ENCODE peak calls at places on chromosome 1, in four cellular contexts. E, Q, U and T are unnamed samples.

GRCh38 chr1:2575801-2576663 is 10.5 kb upstream of the PRXL2B start:
- DNase-seq in E (peak; percentile 96), Q (no peak), U (no peak), T (no peak)

GRCh38 chr1:159929155-159930051 is 4.1 kb upstream of the TAGLN2 start:
- DNase-seq in E (no peak), Q (no peak), U (no peak), T (no peak)

GRCh38 chr1:87194271-87194774 is 134.4 kb upstream of the LMO4 start:
- DNase-seq in E (no peak), Q (no peak), U (no peak), T (no peak)

GRCh38 chr1:163320891-163321290 is 863 bp upstream of the NUF2 start:
- DNase-seq in E (no peak), Q (no peak), U (peak; percentile 8), T (no peak)

GRCh38 chr1:23865543-23865930 is 2.6 kb downstream of the FUCA1 start:
- DNase-seq in E (peak; percentile 36), Q (no peak), U (peak; percentile 52), T (no peak)

GRCh38 chr1:69139007-69139406 is 428.7 kb upstream of the LRRC7 start:
- DNase-seq in E (no peak), Q (no peak), U (no peak), T (no peak)

GRCh38 chr1:241821363-241821762 is 26.6 kb upstream of the EXO1 start:
- DNase-seq in E (no peak), Q (no peak), U (no peak), T (no peak)

GRCh38 chr1:30173560-30173959 is 549.8 kb downstream of the MATN1 start:
- DNase-seq in E (no peak), Q (no peak), U (no peak), T (no peak)

GRCh38 chr1:222240536-222241181 is 307.2 kb downstream of the HHIPL2 start:
- DNase-seq in E (no peak), Q (no peak), U (peak; percentile 52), T (no peak)

GRCh38 chr1:186985889-186986491 is 157.2 kb downstream of the PLA2G4A start:
- DNase-seq in E (no peak), Q (peak; percentile 66), U (peak; percentile 82), T (no peak)

GRCh38 chr1:93014156-93014555 is 52.9 kb upstream of the DIPK1A start:
- DNase-seq in E (no peak), Q (no peak), U (no peak), T (no peak)